ENCODE peak calls at places on chromosomes 16 and 17, in ten cellular contexts. N, I, H, V, O, P, W, L, G and U are unnamed samples.

GRCh38 chr17:4514206-4514605 is 15.5 kb downstream of the SPNS2 start:
- DNase-seq in N (no peak), I (no peak), H (no peak), V (no peak), O (no peak), P (no peak), W (no peak), L (peak), G (no peak), U (no peak)

GRCh38 chr17:69175812-69176517 is 34.3 kb upstream of the ABCA6 start:
- DNase-seq in N (peak), I (no peak), H (peak), V (peak), O (no peak), P (no peak), W (no peak), L (no peak), G (no peak), U (no peak)

GRCh38 chr17:29574732-29575510 is 6.4 kb downstream of the TP53I13 start:
- DNase-seq in N (no peak), I (no peak), H (no peak), V (no peak), O (no peak), P (peak), W (no peak), L (peak), G (no peak), U (no peak)

GRCh38 chr17:19470529-19471261 is 59.7 kb downstream of the RNF112 start:
- DNase-seq in N (no peak), I (no peak), H (peak), V (no peak), O (no peak), P (peak), W (no peak), L (peak), G (no peak), U (no peak)

GRCh38 chr16:67278773-67279295 is 498 bp upstream of the PLEKHG4 start:
- DNase-seq in N (no peak), I (peak), H (peak), V (peak), O (peak), P (no peak), W (no peak), L (peak), G (peak), U (peak)

GRCh38 chr16:46768809-46769208 is 20.7 kb upstream of the MYLK3 start:
- DNase-seq in N (no peak), I (no peak), H (no peak), V (no peak), O (no peak), P (no peak), W (no peak), L (no peak), G (no peak), U (no peak)

GRCh38 chr16:85733155-85733838 is 17.6 kb downstream of the C16orf74 start:
- DNase-seq in N (no peak), I (no peak), H (no peak), V (no peak), O (no peak), P (no peak), W (no peak), L (no peak), G (no peak), U (no peak)

GRCh38 chr17:80833952-80834895 is 157.4 kb upstream of the CHMP6 start:
- DNase-seq in N (no peak), I (no peak), H (peak), V (no peak), O (no peak), P (peak), W (no peak), L (no peak), G (no peak), U (no peak)

GRCh38 chr17:73430165-73430680 is 118.4 kb upstream of the CDC42EP4 start:
- DNase-seq in N (no peak), I (no peak), H (no peak), V (no peak), O (no peak), P (no peak), W (no peak), L (no peak), G (no peak), U (no peak)

GRCh38 chr16:76518791-76519190 is 241.6 kb downstream of the CNTNAP4 start:
- DNase-seq in N (no peak), I (no peak), H (no peak), V (no peak), O (no peak), P (no peak), W (no peak), L (peak), G (no peak), U (no peak)

GRCh38 chr16:3804426-3805016 is 76.0 kb downstream of the CREBBP start:
- DNase-seq in N (no peak), I (no peak), H (no peak), V (no peak), O (no peak), P (no peak), W (no peak), L (no peak), G (no peak), U (no peak)